ENCODE peak calls at places on chromosome 12, in four cellular contexts. Q is neuronal stem cell, M is IMR-90, J is H9. L is an unnamed sample.

GRCh38 chr12:116324684-116325664 is 47.5 kb upstream of the MED13L start:
- DNase-seq in Q (no peak), M (no peak), J (no peak), L (no peak)

GRCh38 chr12:11727133-11727664 is 77.7 kb downstream of the ETV6 start:
- DNase-seq in Q (no peak), M (no peak), J (no peak), L (no peak)

GRCh38 chr12:48813464-48814312 is 4.6 kb upstream of the CACNB3 start:
- DNase-seq in Q (no peak), M (peak), J (peak), L (peak)

GRCh38 chr12:122067966-122068365 is 10.6 kb upstream of the MLXIP start:
- DNase-seq in Q (no peak), M (peak), J (no peak), L (peak)

GRCh38 chr12:118645219-118645618 is 268.9 kb downstream of the SUDS3 start:
- DNase-seq in Q (peak), M (no peak), J (peak), L (no peak)

GRCh38 chr12:120183211-120183631 is 11.3 kb downstream of the GCN1 start:
- DNase-seq in Q (no peak), M (peak), J (no peak), L (no peak)

GRCh38 chr12:34403706-34404376 is 381.5 kb downstream of the ALG10 start:
- DNase-seq in Q (no peak), M (no peak), J (peak), L (no peak)

GRCh38 chr12:53118771-53119300 is 15.6 kb downstream of the SOAT2 start:
- DNase-seq in Q (no peak), M (no peak), J (no peak), L (no peak)

GRCh38 chr12:93563807-93564538 is 8.5 kb upstream of the SOCS2 start:
- DNase-seq in Q (no peak), M (peak), J (no peak), L (peak)

GRCh38 chr12:50058743-50059312 is 1.4 kb downstream of the ASIC1 start:
- DNase-seq in Q (no peak), M (no peak), J (no peak), L (no peak)

GRCh38 chr12:60100150-60100549 is 504.3 kb downstream of the SLC16A7 start:
- DNase-seq in Q (no peak), M (peak), J (no peak), L (peak)

DNA sequence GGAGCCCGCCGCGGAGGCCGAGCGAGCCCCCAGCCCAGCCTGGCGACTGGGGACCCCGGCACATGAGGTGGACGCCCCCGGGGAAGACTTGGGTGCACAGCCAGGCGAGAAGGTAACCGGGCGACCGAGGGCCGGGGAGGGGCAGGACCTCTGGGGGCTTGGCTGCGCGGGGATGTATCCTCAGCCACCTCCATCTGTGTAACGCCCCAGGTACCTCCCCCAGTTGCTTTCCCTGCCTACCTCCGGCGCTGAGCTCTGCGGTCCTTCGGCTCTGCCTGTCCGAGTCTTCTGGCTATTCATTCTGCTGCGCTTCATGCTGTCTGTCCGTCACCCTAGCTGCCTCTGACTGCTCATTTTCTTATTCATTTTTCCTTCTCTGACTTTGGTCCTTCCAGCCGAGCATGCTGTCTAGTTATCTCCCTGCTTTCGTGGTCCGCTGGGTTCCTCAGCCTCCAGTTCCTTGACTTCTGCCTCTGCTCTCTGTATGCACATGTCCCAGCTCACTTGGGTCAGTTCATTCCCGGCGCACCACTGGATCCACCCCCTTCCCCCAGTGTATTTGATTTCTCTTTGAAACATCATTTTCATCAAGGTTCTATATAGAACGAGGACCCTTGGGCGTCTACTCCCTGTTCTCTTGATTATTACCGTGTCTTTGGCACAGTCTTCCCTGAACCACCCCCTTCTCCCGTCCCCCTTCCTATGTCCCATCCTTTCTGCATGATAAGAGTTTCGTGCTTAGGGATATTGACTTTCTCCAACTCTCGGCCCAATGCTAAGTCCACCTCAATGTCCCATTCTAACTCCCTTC is 612 bp downstream of the PHC1 start:
- DNase-seq in Q (peak), M (peak), J (peak), L (peak)
- H2BK120ac ChIP-seq in Q (no peak), M (peak), J (no peak), L (no peak)

DNA sequence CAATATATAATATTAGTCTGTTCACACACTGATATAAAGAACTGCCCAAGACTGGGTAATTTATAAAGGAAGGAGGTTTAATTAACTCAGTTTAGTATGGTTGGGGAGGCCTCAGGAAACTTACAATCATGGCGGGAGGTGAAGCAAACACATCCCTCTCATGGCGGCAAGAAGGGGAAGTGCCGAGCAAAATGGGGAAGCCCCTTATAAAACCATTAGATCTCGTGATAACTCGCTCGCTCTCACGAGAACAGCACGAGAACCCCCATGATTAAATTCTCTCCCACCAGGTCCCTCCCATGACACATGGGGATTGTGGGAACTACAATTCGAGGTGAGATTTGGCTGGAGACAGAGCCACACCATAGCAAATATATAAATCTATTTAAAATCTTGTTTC is 269.8 kb downstream of the ATP23 start:
- DNase-seq in Q (no peak), M (no peak), J (no peak), L (no peak)
- H2BK120ac ChIP-seq in Q (no peak), M (no peak), J (no peak), L (no peak)

GRCh38 chr12:91579516-91580263 is 397.1 kb upstream of the DCN start:
- DNase-seq in Q (no peak), M (no peak), J (no peak), L (no peak)

GRCh38 chr12:91577586-91578539 is 395.2 kb upstream of the DCN start:
- DNase-seq in Q (no peak), M (peak), J (no peak), L (peak)

DNA sequence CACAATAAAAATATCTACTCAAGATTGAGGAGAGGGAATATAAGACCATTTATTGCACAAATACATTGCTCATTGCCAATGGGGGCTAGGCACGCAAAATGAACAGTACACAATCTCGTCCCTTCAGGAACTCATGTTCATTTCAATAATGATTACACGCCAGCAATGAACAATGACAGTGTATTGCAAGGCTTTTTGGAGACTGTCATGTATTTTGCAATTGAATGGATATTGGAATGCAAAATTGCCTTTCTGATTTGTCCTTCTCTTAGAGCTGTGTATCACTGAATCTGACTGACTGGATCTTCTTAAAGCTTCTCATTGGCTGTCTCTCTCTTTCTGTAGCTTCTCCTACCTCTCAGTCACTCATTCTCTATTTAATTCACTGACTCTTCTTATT is 400.2 kb upstream of the DCN start:
- DNase-seq in Q (no peak), M (no peak), J (no peak), L (no peak)
- H2BK120ac ChIP-seq in Q (no peak), M (no peak), J (no peak), L (no peak)

GRCh38 chr12:8630131-8630530 is 17.5 kb upstream of the AICDA start:
- DNase-seq in Q (no peak), M (no peak), J (no peak), L (no peak)

GRCh38 chr12:8629486-8630033 is 16.9 kb upstream of the AICDA start:
- DNase-seq in Q (no peak), M (no peak), J (no peak), L (peak)

GRCh38 chr12:8628731-8629130 is 16.1 kb upstream of the AICDA start:
- DNase-seq in Q (no peak), M (no peak), J (no peak), L (no peak)
- H2BK120ac ChIP-seq in Q (no peak), M (no peak), J (no peak), L (no peak)

DNA sequence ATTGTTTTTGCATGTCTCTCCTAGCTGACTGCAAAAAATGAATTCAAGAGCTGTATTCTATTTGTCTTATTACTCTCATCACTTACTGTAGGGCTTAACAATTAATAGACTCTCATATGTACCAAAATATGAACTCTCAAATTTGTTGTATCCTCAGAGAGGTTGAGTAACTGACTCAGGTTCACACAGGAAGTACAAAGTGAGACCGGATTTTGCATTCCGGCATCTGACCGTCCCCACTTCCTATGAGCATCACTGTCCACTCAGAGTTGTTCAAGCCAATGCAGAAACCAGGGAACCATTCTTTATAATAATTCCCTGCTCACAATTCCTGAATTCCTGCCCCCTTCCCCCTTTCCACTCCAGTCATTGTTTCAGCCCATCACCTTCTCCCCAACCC is 113.3 kb upstream of the AMIGO2 start:
- DNase-seq in Q (no peak), M (no peak), J (no peak), L (no peak)
- H2BK120ac ChIP-seq in Q (no peak), M (no peak), J (no peak), L (no peak)

GRCh38 chr12:111078731-111079130 is 158.4 kb upstream of the MYL2 start:
- DNase-seq in Q (no peak), M (no peak), J (no peak), L (no peak)
- H2BK120ac ChIP-seq in Q (no peak), M (no peak), J (no peak), L (no peak)

GRCh38 chr12:124125472-124125871 is 152.5 kb downstream of the ZNF664 start:
- DNase-seq in Q (no peak), M (no peak), J (no peak), L (peak)

GRCh38 chr12:124123432-124124015 is 150.5 kb downstream of the ZNF664 start:
- DNase-seq in Q (no peak), M (no peak), J (no peak), L (no peak)

GRCh38 chr12:124120718-124121117 is 147.7 kb downstream of the ZNF664 start:
- DNase-seq in Q (no peak), M (no peak), J (no peak), L (no peak)

GRCh38 chr12:124126950-124127349 is 153.9 kb downstream of the ZNF664 start:
- DNase-seq in Q (no peak), M (no peak), J (no peak), L (peak)

DNA sequence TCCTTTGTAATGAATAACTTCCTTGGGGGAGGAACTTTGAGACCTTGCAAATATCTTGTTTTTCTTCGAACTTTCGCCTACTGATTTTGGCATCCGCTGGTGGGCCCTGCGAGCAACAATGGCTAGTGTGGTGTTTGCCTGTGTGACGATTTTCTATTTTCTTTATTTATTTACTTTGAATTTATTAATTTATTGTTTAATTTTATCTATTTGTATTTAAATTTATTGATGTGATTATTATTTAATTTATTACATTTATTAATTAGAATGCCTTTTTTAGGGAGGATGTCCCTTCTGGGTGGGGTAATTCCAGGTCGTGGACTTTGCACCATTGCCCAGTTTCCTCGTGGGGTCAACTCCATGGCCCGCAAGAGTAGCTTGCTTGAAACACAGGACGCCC is 149.7 kb downstream of the ZNF664 start:
- DNase-seq in Q (no peak), M (no peak), J (no peak), L (no peak)
- H2BK120ac ChIP-seq in Q (no peak), M (no peak), J (no peak), L (no peak)

GRCh38 chr12:6254491-6254890 is 54.3 kb downstream of the CD9 start:
- DNase-seq in Q (no peak), M (no peak), J (no peak), L (no peak)

GRCh38 chr12:6249580-6249979 is 49.4 kb downstream of the CD9 start:
- DNase-seq in Q (no peak), M (no peak), J (no peak), L (no peak)

GRCh38 chr12:6250343-6250742 is 50.1 kb downstream of the CD9 start:
- DNase-seq in Q (no peak), M (no peak), J (no peak), L (no peak)

GRCh38 chr12:6253278-6253677 is 53.1 kb downstream of the CD9 start:
- DNase-seq in Q (no peak), M (no peak), J (no peak), L (no peak)
- H2BK120ac ChIP-seq in Q (no peak), M (no peak), J (no peak), L (no peak)

DNA sequence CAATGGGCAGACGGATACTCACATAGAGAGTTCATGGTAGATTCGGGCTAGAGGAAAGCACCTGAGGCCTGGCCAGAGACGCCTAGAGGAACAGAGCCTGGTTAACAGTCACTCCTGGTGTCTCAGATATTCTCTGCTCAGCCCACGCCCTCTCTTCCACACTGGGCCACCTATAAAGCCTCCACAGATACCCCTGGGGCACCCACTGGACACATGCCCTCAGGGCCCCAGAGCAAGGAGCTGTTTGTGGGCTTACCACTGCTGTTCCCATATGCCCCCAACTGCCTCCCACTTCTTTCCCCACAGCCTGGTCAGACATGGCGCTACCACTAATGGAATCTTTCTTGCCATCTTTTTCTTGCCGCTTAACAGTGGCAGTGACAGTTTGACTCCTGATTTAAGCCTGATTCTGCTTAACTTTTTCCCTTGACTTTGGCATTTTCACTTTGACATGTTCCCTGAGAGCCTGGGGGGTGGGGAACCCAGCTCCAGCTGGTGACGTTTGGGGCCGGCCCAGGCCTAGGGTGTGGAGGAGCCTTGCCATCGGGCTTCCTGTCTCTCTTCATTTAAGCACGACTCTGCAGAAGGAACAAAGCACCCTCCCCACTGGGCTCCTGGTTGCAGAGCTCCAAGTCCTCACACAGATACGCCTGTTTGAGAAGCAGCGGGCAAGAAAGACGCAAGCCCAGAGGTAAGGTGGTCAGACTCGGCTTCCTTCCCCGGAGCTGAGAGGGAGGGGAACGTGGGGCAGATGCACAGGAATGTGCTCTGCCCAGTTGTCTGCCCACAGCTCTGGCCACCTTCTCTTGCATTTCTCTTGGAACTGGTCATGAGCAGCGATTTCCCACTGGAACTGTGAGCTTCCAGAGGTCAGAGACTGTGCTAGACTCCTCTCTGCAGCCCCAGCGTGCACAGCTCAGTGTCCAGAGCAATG is at the start of gene CD4:
- DNase-seq in Q (no peak), M (no peak), J (peak), L (no peak)
- H2BK120ac ChIP-seq in Q (no peak), M (peak), J (no peak), L (no peak)

L was measured in mesenchymal stem cell.